ENCODE peak calls at places on chromosomes 5 and 9, in ten cellular contexts. W is IMR-90, P is neural progenitor cell, B is H9, E is fibroblast of lung, M is SK-N-SH, U is mesenchymal stem cell, L is K562, J is HCT116, T is PC-3. X is an unnamed sample.

GRCh38 chr9:7597716-7598115 is 201.9 kb downstream of the DMAC1 start:
- DNase-seq in B (no peak), M (no peak), L (no peak), W (no peak), J (no peak), P (no peak), T (no peak), E (no peak), U (no peak), X (no peak)

GRCh38 chr9:98009926-98010325 is 26.8 kb downstream of the ANP32B start:
- DNase-seq in T (no peak), U (no peak), M (no peak), P (no peak), B (no peak), J (no peak), E (peak; percentile 22), W (peak; percentile 18), L (no peak), X (peak; percentile 57)

GRCh38 chr9:109766351-109766750 is 13.6 kb upstream of the PALM2AKAP2 start:
- DNase-seq in M (no peak), U (peak; percentile 95), P (no peak), L (no peak), E (peak; percentile 95), W (peak; percentile 98), T (peak; percentile 44), J (no peak), B (no peak), X (peak; percentile 91)

GRCh38 chr9:37466037-37466709 is 923 bp upstream of the ZBTB5 start:
- DNase-seq in P (peak; percentile 91), E (peak; percentile 85), U (peak; percentile 90), L (peak; percentile 71), B (peak; percentile 88), W (no peak), J (peak; percentile 43), M (peak; percentile 66), T (no peak), X (peak; percentile 68)

GRCh38 chr5:134458676-134459403 is 47.2 kb upstream of the CDKN2AIPNL start:
- DNase-seq in U (no peak), W (no peak), M (no peak), J (no peak), B (no peak), L (no peak), E (no peak), T (no peak), P (no peak), X (no peak)

GRCh38 chr5:159456722-159457462 is 126.6 kb upstream of the IL12B start:
- DNase-seq in T (peak; percentile 72), B (no peak), L (no peak), M (no peak), U (peak; percentile 61), P (no peak), W (peak; percentile 59), E (no peak), J (peak; percentile 13), X (peak; percentile 51)

GRCh38 chr9:133048595-133048994 is 13.2 kb upstream of the CEL start:
- DNase-seq in T (peak; percentile 30), E (no peak), P (peak; percentile 15), L (peak; percentile 63), B (peak; percentile 52), J (peak; percentile 3), M (peak; percentile 58), W (peak; percentile 11), U (peak; percentile 29), X (no peak)

GRCh38 chr5:172635038-172635437 is 6.0 kb upstream of the NEURL1B start:
- DNase-seq in U (no peak), W (no peak), M (no peak), E (no peak), J (no peak), P (no peak), T (no peak), L (no peak), B (peak; percentile 9), X (no peak)

GRCh38 chr9:134459164-134459563 is 132.9 kb downstream of the RXRA start:
- DNase-seq in M (no peak), J (no peak), T (no peak), W (no peak), P (no peak), B (no peak), E (no peak), L (peak; percentile 41), U (no peak), X (no peak)

GRCh38 chr9:97038909-97039781 is at the start of gene CTSV:
- DNase-seq in B (peak; percentile 96), P (peak; percentile 98), M (peak; percentile 97), T (peak; percentile 89), W (peak; percentile 66), L (peak; percentile 99), J (peak; percentile 73), U (peak; percentile 84), E (peak; percentile 70), X (peak; percentile 66)

GRCh38 chr5:118327389-118327788 is 661.0 kb downstream of the DTWD2 start:
- DNase-seq in W (no peak), U (no peak), J (no peak), E (no peak), T (no peak), M (no peak), L (no peak), B (no peak), P (no peak), X (no peak)

GRCh38 chr5:176679365-176680225 is 32.3 kb downstream of the TSPAN17 start:
- DNase-seq in U (no peak), W (no peak), M (no peak), J (no peak), L (no peak), T (no peak), P (no peak), B (no peak), E (no peak), X (no peak)

GRCh38 chr9:113677057-113677456 is 199.1 kb upstream of the ZNF618 start:
- DNase-seq in P (no peak), U (peak; percentile 34), L (no peak), B (no peak), T (no peak), J (no peak), E (peak; percentile 38), W (no peak), M (no peak), X (no peak)

GRCh38 chr9:113678119-113678861 is 197.8 kb upstream of the ZNF618 start:
- DNase-seq in U (no peak), P (no peak), M (no peak), J (no peak), T (no peak), E (no peak), L (no peak), B (no peak), W (no peak), X (no peak)

GRCh38 chr9:113677569-113677968 is 198.5 kb upstream of the ZNF618 start:
- DNase-seq in E (no peak), B (no peak), L (no peak), W (no peak), T (no peak), J (no peak), P (no peak), U (no peak), M (no peak), X (no peak)

GRCh38 chr9:113675475-113675941 is 200.6 kb upstream of the ZNF618 start:
- DNase-seq in T (peak; percentile 83), M (no peak), E (peak; percentile 95), B (no peak), W (peak; percentile 100), P (no peak), L (no peak), J (no peak), U (peak; percentile 99), X (peak; percentile 99)

GRCh38 chr9:113678874-113679273 is 197.2 kb upstream of the ZNF618 start:
- DNase-seq in P (no peak), E (no peak), B (no peak), M (no peak), L (no peak), T (no peak), W (no peak), J (no peak), U (no peak), X (no peak)
- H3K4me2 ChIP-seq in P (no peak overlapping the region), E (no peak overlapping the region), B (no peak overlapping the region), M (no peak overlapping the region), L (no peak overlapping the region), T (no peak overlapping the region), W (no peak overlapping the region), J (no peak overlapping the region), U (no peak overlapping the region), X (no peak overlapping the region)

GRCh38 chr9:130255638-130255930 is 10.0 kb upstream of the HMCN2 start:
- DNase-seq in L (no peak), M (no peak), U (no peak), J (no peak), B (no peak), P (no peak), E (no peak), W (no peak), T (no peak), X (no peak)

GRCh38 chr9:130256644-130257043 is 8.9 kb upstream of the HMCN2 start:
- DNase-seq in E (no peak), B (no peak), J (no peak), W (no peak), L (no peak), P (no peak), U (no peak), M (peak; percentile 60), T (no peak), X (no peak)

GRCh38 chr9:130258999-130259398 is 6.6 kb upstream of the HMCN2 start:
- DNase-seq in J (no peak), W (no peak), L (no peak), M (no peak), T (no peak), E (no peak), P (no peak), B (no peak), U (no peak), X (no peak)

GRCh38 chr9:130254753-130255637 is 10.6 kb upstream of the HMCN2 start:
- DNase-seq in U (peak; percentile 21), M (no peak), W (no peak), E (no peak), J (no peak), B (no peak), P (no peak), T (no peak), L (no peak), X (no peak)
- H3K9ac ChIP-seq in U (no peak overlapping the region), M (no peak overlapping the region), W (no peak overlapping the region), E (no peak overlapping the region), J (no peak overlapping the region), B (no peak overlapping the region), P (no peak overlapping the region), T (no peak overlapping the region), L (no peak overlapping the region), X (no peak overlapping the region)

GRCh38 chr9:126819482-126819881 is 14.6 kb downstream of the ZBTB43 start:
- DNase-seq in J (no peak), B (no peak), M (no peak), L (no peak), U (no peak), T (no peak), W (no peak), P (no peak), E (no peak), X (no peak)
- H3K9me3 ChIP-seq in J (peaks cover 10% of the 10 kb centered on the region), B (peaks cover 17% of the 10 kb centered on the region), M (peaks cover 17% of the 10 kb centered on the region), L (peaks cover 21% of the 10 kb centered on the region), U (peaks cover 32% of the 10 kb centered on the region), T (no peaks in the 10 kb centered on the region), W (peaks cover 13% of the 10 kb centered on the region), P (peaks cover 15% of the 10 kb centered on the region), E (no peaks in the 10 kb centered on the region), X (peaks cover 10% of the 10 kb centered on the region)

DNA sequence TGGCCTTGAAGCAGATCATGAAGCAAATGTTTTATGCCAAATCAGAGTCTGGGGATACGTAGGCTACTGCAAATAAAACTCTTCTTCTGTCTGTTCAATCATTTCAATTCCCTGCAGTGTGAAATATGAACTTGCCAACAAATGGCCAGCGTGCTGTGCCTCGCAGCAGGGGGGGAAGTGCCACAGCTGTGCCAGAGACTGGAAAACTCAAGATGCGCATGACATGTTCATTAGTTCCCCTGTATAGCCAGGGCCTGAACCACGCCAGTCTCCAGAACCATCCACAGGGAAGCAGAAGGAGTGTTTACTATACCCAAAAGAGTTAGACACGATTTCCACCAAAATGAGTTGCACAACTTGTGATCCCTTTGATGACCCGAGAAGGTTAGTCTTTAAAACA is 267.9 kb downstream of the EFNA5 start:
- DNase-seq in T (no peak), E (no peak), U (no peak), J (no peak), P (no peak), M (peak; percentile 21), W (no peak), B (no peak), L (no peak), X (no peak)
- H3K4me2 ChIP-seq in T (no peak overlapping the region), E (no peak overlapping the region), U (no peak overlapping the region), J (no peak overlapping the region), P (no peak overlapping the region), M (no peak overlapping the region), W (no peak overlapping the region), B (peak overlapping the region; percentile 5), L (no peak overlapping the region), X (no peak overlapping the region)